ENCODE peak calls at places on chromosome 7, in six cellular contexts. R is prostate gland, F is A549, V is psoas muscle, H is right atrium auricular region, W is cardiac muscle cell. T is an unnamed sample.

GRCh38 chr7:110841840-110842579 is 248.9 kb upstream of the LRRN3 start:
- DNase-seq in R (no peak), F (no peak), W (no peak), V (no peak), H (no peak), T (no peak)

GRCh38 chr7:70619130-70619529 is 512.8 kb upstream of the GALNT17 start:
- DNase-seq in H (no peak), F (no peak), W (peak), R (no peak), V (no peak), T (no peak)

GRCh38 chr7:15515201-15515777 is 46.5 kb downstream of the AGMO start:
- DNase-seq in H (no peak), V (no peak), R (no peak), F (no peak), W (no peak), T (no peak)

GRCh38 chr7:156177396-156178055 is 365.3 kb upstream of the SHH start:
- DNase-seq in F (no peak), W (no peak), H (no peak), R (no peak), V (no peak), T (peak)

GRCh38 chr7:157418204-157419029 is 81.6 kb downstream of the DNAJB6 start:
- DNase-seq in W (no peak), H (no peak), R (no peak), F (no peak), V (no peak), T (no peak)

GRCh38 chr7:99835189-99835588 is 7.4 kb downstream of the CYP3A43 start:
- DNase-seq in W (no peak), F (no peak), H (no peak), V (no peak), R (no peak), T (no peak)

GRCh38 chr7:51064688-51065087 is 251.9 kb downstream of the COBL start:
- DNase-seq in H (no peak), R (no peak), V (no peak), F (no peak), W (no peak), T (no peak)

GRCh38 chr7:63067897-63068585 is 930.6 kb upstream of the ZNF722 start:
- DNase-seq in H (peak), W (no peak), F (no peak), V (no peak), R (no peak), T (peak)

GRCh38 chr7:156002362-156003001 is 190.2 kb upstream of the SHH start:
- DNase-seq in F (no peak), H (no peak), V (no peak), W (no peak), R (no peak), T (peak)

GRCh38 chr7:103915958-103916357 is 73.5 kb downstream of the RELN start:
- DNase-seq in V (no peak), W (no peak), F (no peak), H (no peak), R (no peak), T (no peak)

GRCh38 chr7:133301444-133301843 is 48.6 kb downstream of the EXOC4 start:
- DNase-seq in H (no peak), R (no peak), V (no peak), F (no peak), W (no peak), T (no peak)

GRCh38 chr7:83065714-83066113 is 97.0 kb downstream of the PCLO start:
- DNase-seq in W (no peak), F (no peak), H (no peak), V (no peak), R (no peak), T (no peak)

GRCh38 chr7:117448655-117449054 is 21.4 kb upstream of the ASZ1 start:
- DNase-seq in R (no peak), V (no peak), F (no peak), H (no peak), W (no peak), T (no peak)

GRCh38 chr7:29146888-29147609 is 712 bp upstream of the CPVL start:
- DNase-seq in F (no peak), W (peak), R (peak), H (no peak), V (peak), T (no peak)

GRCh38 chr7:38905026-38905759 is 3.8 kb downstream of the VPS41 start:
- DNase-seq in W (no peak), V (no peak), H (no peak), R (no peak), F (no peak), T (no peak)

GRCh38 chr7:38907066-38907465 is 1.9 kb downstream of the VPS41 start:
- DNase-seq in H (no peak), F (no peak), R (no peak), W (no peak), V (no peak), T (no peak)

GRCh38 chr7:38908759-38909335 is at the start of gene VPS41:
- DNase-seq in R (peak), F (peak), H (peak), V (peak), W (peak), T (no peak)

DNA sequence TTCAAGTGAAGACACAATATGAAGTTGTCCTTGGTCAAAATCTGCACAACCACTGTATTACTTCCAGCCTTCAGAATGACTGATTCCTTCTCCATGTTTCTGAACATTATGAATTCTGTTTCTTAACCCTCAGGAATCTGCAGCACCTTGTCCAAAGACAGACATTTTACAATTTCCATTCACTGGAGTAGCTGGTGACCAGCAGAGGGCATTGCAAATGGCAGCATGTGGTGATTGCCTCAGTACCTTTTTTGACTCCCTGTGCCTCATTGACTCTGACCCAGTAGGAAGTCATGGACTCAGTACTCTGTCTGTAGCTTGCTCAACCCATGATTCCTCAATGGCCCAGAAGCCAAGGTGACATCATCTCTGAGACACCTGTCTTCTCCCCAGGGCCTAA is 879 bp upstream of the VPS41 start:
- DNase-seq in V (no peak), W (no peak), R (no peak), F (no peak), H (no peak), T (no peak)
- TF ChIP-seq CTCF in V (no peak), W (no peak), R (no peak), F (no peak), H (no peak), T (no peak)

DNA sequence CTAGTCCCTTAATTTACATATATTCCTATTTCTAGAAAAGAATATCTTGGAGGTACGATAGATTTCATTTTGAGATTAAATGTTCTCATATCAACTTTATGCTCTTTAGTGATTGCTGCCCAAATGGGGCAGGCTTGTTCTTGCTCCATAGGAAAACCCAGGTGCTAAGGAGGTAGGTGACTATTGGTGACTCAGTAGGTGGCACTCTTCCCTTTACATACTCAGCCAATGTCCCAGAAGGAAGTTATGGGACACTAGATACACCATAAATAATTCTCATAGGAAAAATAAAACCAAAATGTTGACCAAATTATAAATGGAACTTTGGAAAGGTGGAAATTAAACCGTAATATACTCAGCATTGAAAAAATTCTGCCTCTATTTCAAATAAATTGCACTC is 4.0 kb downstream of the SKAP2 start:
- DNase-seq in F (no peak), V (no peak), W (peak), H (no peak), R (peak), T (no peak)
- TF ChIP-seq CTCF in F (peak), V (no peak), W (no peak), H (no peak), R (peak), T (no peak)

GRCh38 chr7:75033064-75033463 is 40.5 kb downstream of the RCC1L start:
- DNase-seq in V (no peak), R (no peak), F (peak), H (no peak), W (peak), T (no peak)
- TF ChIP-seq CTCF in V (no peak), R (no peak), F (no peak), H (no peak), W (peak), T (peak)

GRCh38 chr7:73518470-73518869 is 3.6 kb downstream of the BAZ1B start:
- DNase-seq in W (no peak), F (no peak), V (no peak), R (no peak), H (no peak), T (no peak)

GRCh38 chr7:73521636-73522080 is 435 bp downstream of the BAZ1B start:
- DNase-seq in W (peak), F (peak), R (no peak), V (peak), H (no peak), T (peak)

GRCh38 chr7:73520673-73521635 is 1.1 kb downstream of the BAZ1B start:
- DNase-seq in W (peak), F (peak), R (no peak), H (no peak), V (no peak), T (no peak)

GRCh38 chr7:73519867-73520672 is 2.0 kb downstream of the BAZ1B start:
- DNase-seq in F (no peak), V (no peak), R (no peak), H (no peak), W (peak), T (no peak)

GRCh38 chr7:73522081-73522818 is at the start of gene BAZ1B:
- DNase-seq in R (peak), H (peak), W (peak), V (peak), F (peak), T (peak)
- TF ChIP-seq CTCF in R (peak), H (no peak), W (no peak), V (no peak), F (no peak), T (peak)

GRCh38 chr7:32290015-32290414 is 200.2 kb downstream of the LSM5 start:
- DNase-seq in V (no peak), F (no peak), W (no peak), R (no peak), H (no peak), T (no peak)

GRCh38 chr7:32298403-32299132 is 191.6 kb downstream of the LSM5 start:
- DNase-seq in V (peak), W (peak), H (no peak), R (no peak), F (peak), T (no peak)

GRCh38 chr7:32299133-32299702 is 191.0 kb downstream of the LSM5 start:
- DNase-seq in R (no peak), F (peak), V (peak), H (peak), W (peak), T (no peak)

GRCh38 chr7:32293833-32294232 is 196.3 kb downstream of the LSM5 start:
- DNase-seq in W (no peak), H (no peak), F (no peak), R (no peak), V (no peak), T (no peak)
- TF ChIP-seq CTCF in W (no peak), H (no peak), F (no peak), R (no peak), V (no peak), T (no peak)

T was measured in osteocyte.